ENCODE peak calls at places on chromosomes 2 and 18, in five cellular contexts. J is H9, O is mesenchymal stem cell, T is IMR-90, N is mesendoderm. E is an unnamed sample.

GRCh38 chr2:98378901-98379300 is 32.6 kb downstream of the CNGA3 start:
- DNase-seq in T (peak; percentile 16), N (no peak), O (peak; percentile 13), J (no peak), E (no peak)

GRCh38 chr2:217834057-217834620 is 168.7 kb downstream of the TNS1 start:
- DNase-seq in N (no peak), O (no peak), T (no peak), J (no peak), E (no peak)

GRCh38 chr18:25422230-25422629 is 70.3 kb upstream of the ZNF521 start:
- DNase-seq in N (peak; percentile 29), J (no peak), T (peak; percentile 65), O (peak; percentile 54), E (no peak)

GRCh38 chr2:73341039-73341438 is 44.6 kb upstream of the ALMS1 start:
- DNase-seq in O (no peak), N (no peak), T (no peak), J (no peak), E (no peak)

GRCh38 chr2:137771064-137771463 is 193.2 kb upstream of the HNMT start:
- DNase-seq in J (no peak), N (no peak), O (no peak), T (no peak), E (no peak)

GRCh38 chr2:52289776-52290175 is 1257.8 kb upstream of the NRXN1 start:
- DNase-seq in J (no peak), O (no peak), N (no peak), T (peak; percentile 36), E (no peak)

GRCh38 chr18:832085-832681 is 20.1 kb upstream of the YES1 start:
- DNase-seq in J (peak; percentile 94), T (no peak), N (peak; percentile 93), O (peak; percentile 30), E (no peak)

GRCh38 chr2:127355407-127356008 is 32.3 kb downstream of the MAP3K2 start:
- DNase-seq in J (no peak), O (peak; percentile 10), N (peak; percentile 56), T (no peak), E (no peak)

GRCh38 chr2:209549589-209549988 is 125.7 kb downstream of the MAP2 start:
- DNase-seq in O (no peak), J (no peak), T (no peak), N (no peak), E (no peak)

GRCh38 chr2:178827739-178828487 is 20.7 kb upstream of the TTN start:
- DNase-seq in J (no peak), O (no peak), N (no peak), T (no peak), E (no peak)

GRCh38 chr2:54876764-54877163 is 153.3 kb downstream of the EML6 start:
- DNase-seq in O (no peak), J (no peak), N (no peak), T (no peak), E (no peak)

GRCh38 chr2:101007415-101008345 is 5.6 kb downstream of the RPL31 start:
- DNase-seq in T (no peak), J (no peak), N (peak; percentile 34), O (no peak), E (no peak)

GRCh38 chr2:127705281-127706065 is 4.2 kb downstream of the SFT2D3 start:
- DNase-seq in N (no peak), J (no peak), O (peak; percentile 7), T (peak; percentile 56), E (no peak)

GRCh38 chr2:60334610-60335009 is 218.8 kb downstream of the BCL11A start:
- DNase-seq in J (no peak), O (no peak), T (no peak), N (no peak), E (no peak)

GRCh38 chr2:234990300-234990699 is 38.5 kb downstream of the SH3BP4 start:
- DNase-seq in N (no peak), O (no peak), T (no peak), J (no peak), E (no peak)

GRCh38 chr2:240455227-240455718 is 19.8 kb downstream of the GPC1 start:
- DNase-seq in O (no peak), J (no peak), T (no peak), N (no peak), E (no peak)

GRCh38 chr2:111632661-111633060 is 251.3 kb downstream of the ANAPC1 start:
- DNase-seq in N (peak; percentile 26), J (no peak), T (peak; percentile 71), O (peak; percentile 85), E (no peak)

GRCh38 chr2:53475320-53475719 is 292.3 kb upstream of the CHAC2 start:
- DNase-seq in J (no peak), N (no peak), O (peak; percentile 29), T (peak; percentile 75), E (no peak)

GRCh38 chr2:24359129-24359528 is 1.2 kb downstream of the ITSN2 start:
- DNase-seq in N (no peak), O (peak; percentile 11), T (no peak), J (no peak), E (no peak)

GRCh38 chr2:36246320-36246990 is 109.1 kb upstream of the CRIM1 start:
- DNase-seq in T (no peak), O (peak; percentile 7), J (no peak), N (no peak), E (no peak)

GRCh38 chr2:122830157-122830556 is 1074.7 kb downstream of the TSN start:
- DNase-seq in J (no peak), O (no peak), N (no peak), T (no peak), E (no peak)

GRCh38 chr2:2057125-2057721 is 273.9 kb downstream of the MYT1L start:
- DNase-seq in N (peak; percentile 52), J (peak; percentile 75), T (no peak), O (no peak), E (no peak)

GRCh38 chr2:144409241-144409640 is 110.7 kb downstream of the ZEB2 start:
- DNase-seq in O (no peak), N (no peak), T (no peak), J (no peak), E (no peak)

GRCh38 chr18:22063672-22064071 is 105.7 kb upstream of the GATA6 start:
- DNase-seq in N (no peak), J (no peak), O (no peak), T (no peak), E (no peak)

GRCh38 chr2:24181849-24182248 is 7.0 kb downstream of the FAM228A start:
- DNase-seq in T (no peak), J (no peak), N (no peak), O (no peak), E (no peak)

GRCh38 chr2:86747708-86748627 is 27.9 kb downstream of the RMND5A start:
- DNase-seq in J (no peak), N (peak; percentile 93), O (peak; percentile 88), T (peak; percentile 90), E (no peak)

GRCh38 chr18:63970803-63971191 is 916 bp downstream of the SERPINB8 start:
- DNase-seq in T (peak; percentile 21), N (peak; percentile 80), J (peak; percentile 67), O (peak; percentile 72), E (no peak)

GRCh38 chr18:2236232-2236631 is 335.1 kb downstream of the METTL4 start:
- DNase-seq in T (no peak), O (no peak), J (no peak), N (no peak), E (no peak)

GRCh38 chr2:10408649-10409579 is 39.2 kb downstream of the ODC1 start:
- DNase-seq in J (peak; percentile 94), O (peak; percentile 72), T (peak; percentile 64), N (peak; percentile 93), E (peak; percentile 80)
- H2BK120ac ChIP-seq in J (no peak overlapping the region), O (no peak overlapping the region), T (no peak overlapping the region), N (no peak overlapping the region), E (no peak overlapping the region)

DNA sequence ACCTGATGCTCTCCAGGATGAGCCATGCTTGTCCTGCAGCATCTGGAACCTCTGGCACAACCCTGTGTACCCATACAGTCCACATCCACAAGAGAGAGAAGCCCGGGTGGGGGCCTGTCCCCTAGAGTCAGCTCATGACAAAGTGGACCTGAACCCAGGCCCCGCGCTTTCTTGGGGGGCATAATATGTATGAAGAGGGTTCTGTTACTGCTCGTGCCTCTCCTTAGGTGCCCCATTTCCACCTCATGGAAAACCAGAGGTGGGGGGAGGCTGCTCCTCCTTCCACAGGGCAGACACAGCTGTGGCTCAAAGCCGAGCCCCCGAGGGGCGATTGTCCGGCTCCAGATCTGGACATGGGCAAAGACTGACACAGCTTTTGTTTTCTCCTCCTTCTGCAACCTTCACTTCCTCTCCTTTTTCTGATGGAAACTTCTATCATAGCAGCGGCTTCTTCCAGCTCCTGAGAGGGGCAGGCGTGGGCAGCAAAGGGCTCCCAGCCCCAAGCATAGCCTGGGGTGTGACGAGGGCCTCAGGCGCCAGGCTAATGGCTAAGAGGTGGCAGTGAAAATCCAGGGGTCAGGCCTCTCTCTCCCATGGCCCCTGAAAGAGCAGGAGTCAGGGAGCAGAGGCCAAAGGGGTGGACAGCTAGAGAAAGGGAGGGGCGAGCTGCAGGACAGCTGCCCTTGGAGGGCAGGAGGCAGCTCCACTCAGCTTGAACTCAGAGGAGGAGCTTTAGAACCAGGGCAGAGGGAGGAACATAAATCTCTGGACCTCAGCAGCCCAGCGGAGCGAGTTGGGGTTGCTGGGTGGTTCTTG is 155.5 kb downstream of the ZFP36L2 start:
- DNase-seq in J (no peak), N (no peak), O (peak; percentile 35), T (no peak), E (no peak)
- H2BK120ac ChIP-seq in J (no peak overlapping the region), N (no peak overlapping the region), O (peak overlapping the region; percentile 1), T (peak overlapping the region; percentile 96), E (peak overlapping the region; percentile 84)

GRCh38 chr2:174535757-174536703 is 49.2 kb upstream of the GPR155 start:
- DNase-seq in O (no peak), N (peak; percentile 34), T (no peak), J (no peak), E (no peak)
- H2BK120ac ChIP-seq in O (no peak overlapping the region), N (no peak overlapping the region), T (no peak overlapping the region), J (no peak overlapping the region), E (no peak overlapping the region)

GRCh38 chr2:189641565-189641964 is 19.7 kb upstream of the ASNSD1 start:
- DNase-seq in J (no peak), O (no peak), T (peak; percentile 66), N (peak; percentile 31), E (no peak)
- H2BK120ac ChIP-seq in J (no peak overlapping the region), O (no peak overlapping the region), T (no peak overlapping the region), N (peak overlapping the region; percentile 28), E (no peak overlapping the region)

E was measured in neuronal stem cell.